ENCODE peak calls at places on chromosome 21, in six cellular contexts. One of them, this sample, is unnamed.
A peak's percentile ranks its signal among the peaks of the same experiment; 100 is the strongest.

GRCh38 chr21:15788847-15789548 is 59.2 kb downstream of the USP25 start:
- DNase-seq in spleen: no peak
- DNase-seq in tibial artery: no peak
- DNase-seq in pancreas: no peak
- DNase-seq in adrenal gland: no peak
- DNase-seq in heart right ventricle: no peak
- DNase-seq in this sample: no peak

GRCh38 chr21:32322103-32322502 is 23.4 kb downstream of the MRAP start:
- DNase-seq in spleen: no peak
- DNase-seq in tibial artery: no peak
- DNase-seq in pancreas: no peak
- DNase-seq in adrenal gland: no peak
- DNase-seq in heart right ventricle: no peak
- DNase-seq in this sample: no peak

GRCh38 chr21:31731112-31731801 is 661 bp downstream of the SCAF4 start:
- DNase-seq in spleen: peak; percentile 92
- DNase-seq in tibial artery: peak; percentile 74
- DNase-seq in pancreas: peak; percentile 42
- DNase-seq in adrenal gland: peak; percentile 58
- DNase-seq in heart right ventricle: peak; percentile 40
- DNase-seq in this sample: peak; percentile 84

GRCh38 chr21:25862596-25862995 is 127.8 kb downstream of the GABPA start:
- DNase-seq in spleen: no peak
- DNase-seq in tibial artery: no peak
- DNase-seq in pancreas: no peak
- DNase-seq in adrenal gland: no peak
- DNase-seq in heart right ventricle: no peak
- DNase-seq in this sample: peak; percentile 22

GRCh38 chr21:39935716-39936115 is 68.5 kb downstream of the PCP4 start:
- DNase-seq in spleen: no peak
- DNase-seq in tibial artery: no peak
- DNase-seq in pancreas: no peak
- DNase-seq in adrenal gland: no peak
- DNase-seq in heart right ventricle: no peak
- DNase-seq in this sample: no peak

GRCh38 chr21:28280611-28281010 is 712.1 kb downstream of the LTN1 start:
- DNase-seq in spleen: no peak
- DNase-seq in tibial artery: no peak
- DNase-seq in pancreas: no peak
- DNase-seq in adrenal gland: no peak
- DNase-seq in heart right ventricle: no peak
- DNase-seq in this sample: no peak

GRCh38 chr21:30345014-30345413 is 3.4 kb downstream of the KRTAP23-1 start:
- DNase-seq in spleen: no peak
- DNase-seq in tibial artery: no peak
- DNase-seq in pancreas: no peak
- DNase-seq in adrenal gland: no peak
- DNase-seq in heart right ventricle: no peak
- DNase-seq in this sample: no peak

GRCh38 chr21:27132270-27132669 is 165.4 kb upstream of the ADAMTS5 start:
- DNase-seq in spleen: no peak
- DNase-seq in tibial artery: no peak
- DNase-seq in pancreas: no peak
- DNase-seq in adrenal gland: no peak
- DNase-seq in heart right ventricle: no peak
- DNase-seq in this sample: no peak

GRCh38 chr21:26679299-26679698 is 106.2 kb upstream of the CYYR1 start:
- DNase-seq in spleen: no peak
- DNase-seq in tibial artery: no peak
- DNase-seq in pancreas: no peak
- DNase-seq in adrenal gland: no peak
- DNase-seq in heart right ventricle: no peak
- DNase-seq in this sample: no peak

GRCh38 chr21:29080454-29080930 is 7.0 kb upstream of the CCT8 start:
- DNase-seq in spleen: peak; percentile 76
- DNase-seq in tibial artery: no peak
- DNase-seq in pancreas: no peak
- DNase-seq in adrenal gland: peak; percentile 38
- DNase-seq in heart right ventricle: no peak
- DNase-seq in this sample: no peak

GRCh38 chr21:29092102-29092959 is 18.9 kb upstream of the CCT8 start:
- DNase-seq in spleen: no peak
- DNase-seq in tibial artery: no peak
- DNase-seq in pancreas: no peak
- DNase-seq in adrenal gland: peak; percentile 53
- DNase-seq in heart right ventricle: no peak
- DNase-seq in this sample: peak; percentile 46

GRCh38 chr21:26887241-26887640 is 42.0 kb upstream of the ADAMTS1 start:
- DNase-seq in spleen: no peak
- DNase-seq in tibial artery: no peak
- DNase-seq in pancreas: no peak
- DNase-seq in adrenal gland: no peak
- DNase-seq in heart right ventricle: no peak
- DNase-seq in this sample: no peak

GRCh38 chr21:30612132-30612531 is 1.6 kb downstream of the KRTAP6-1 start:
- DNase-seq in spleen: no peak
- DNase-seq in tibial artery: no peak
- DNase-seq in pancreas: no peak
- DNase-seq in adrenal gland: no peak
- DNase-seq in heart right ventricle: no peak
- DNase-seq in this sample: no peak

GRCh38 chr21:26148834-26149354 is 21.7 kb downstream of the APP start:
- DNase-seq in spleen: no peak
- DNase-seq in tibial artery: no peak
- DNase-seq in pancreas: no peak
- DNase-seq in adrenal gland: no peak
- DNase-seq in heart right ventricle: no peak
- DNase-seq in this sample: no peak

GRCh38 chr21:31888936-31889371 is 16.1 kb downstream of the HUNK start:
- DNase-seq in spleen: no peak
- DNase-seq in tibial artery: no peak
- DNase-seq in pancreas: peak; percentile 63
- DNase-seq in adrenal gland: no peak
- DNase-seq in heart right ventricle: no peak
- DNase-seq in this sample: peak; percentile 54

GRCh38 chr21:28554660-28555475 is 437.8 kb downstream of the LTN1 start:
- DNase-seq in spleen: no peak
- DNase-seq in tibial artery: no peak
- DNase-seq in pancreas: no peak
- DNase-seq in adrenal gland: no peak
- DNase-seq in heart right ventricle: no peak
- DNase-seq in this sample: no peak

GRCh38 chr21:14548751-14549150 is 2.6 kb upstream of the SAMSN1 start:
- DNase-seq in spleen: no peak
- DNase-seq in tibial artery: no peak
- DNase-seq in pancreas: no peak
- DNase-seq in adrenal gland: no peak
- DNase-seq in heart right ventricle: no peak
- DNase-seq in this sample: no peak
- H3K27ac ChIP-seq in spleen: peak overlapping the region; percentile 74
- H3K27ac ChIP-seq in tibial artery: no peak overlapping the region
- H3K27ac ChIP-seq in pancreas: no peak overlapping the region
- H3K27ac ChIP-seq in adrenal gland: no peak overlapping the region
- H3K27ac ChIP-seq in heart right ventricle: no peak overlapping the region
- H3K27ac ChIP-seq in this sample: no peak overlapping the region

DNA sequence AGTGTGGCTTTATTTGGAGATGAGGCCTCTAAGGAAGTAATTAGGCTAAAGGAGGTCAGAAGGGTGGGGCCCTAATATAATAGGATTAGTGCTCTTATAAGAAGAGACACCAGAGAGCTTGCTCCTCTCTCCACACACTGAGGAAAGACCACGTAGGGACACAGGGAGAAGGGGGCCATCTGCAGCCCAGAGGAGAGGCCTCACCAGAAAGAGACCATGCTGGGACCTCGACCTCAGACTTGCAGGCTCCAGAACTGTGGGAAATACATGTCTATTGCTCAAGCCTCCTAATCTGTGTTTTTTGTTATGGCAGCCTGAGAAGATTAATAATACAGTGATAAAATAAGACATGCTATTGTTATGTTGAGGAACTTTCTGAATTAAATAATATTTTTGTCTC is 8.3 kb downstream of the RCAN1 start:
- DNase-seq in spleen: no peak
- DNase-seq in tibial artery: no peak
- DNase-seq in pancreas: no peak
- DNase-seq in adrenal gland: no peak
- DNase-seq in heart right ventricle: no peak
- DNase-seq in this sample: no peak
- H3K27ac ChIP-seq in spleen: no peak overlapping the region
- H3K27ac ChIP-seq in tibial artery: no peak overlapping the region
- H3K27ac ChIP-seq in pancreas: no peak overlapping the region
- H3K27ac ChIP-seq in adrenal gland: no peak overlapping the region
- H3K27ac ChIP-seq in heart right ventricle: no peak overlapping the region
- H3K27ac ChIP-seq in this sample: no peak overlapping the region

DNA sequence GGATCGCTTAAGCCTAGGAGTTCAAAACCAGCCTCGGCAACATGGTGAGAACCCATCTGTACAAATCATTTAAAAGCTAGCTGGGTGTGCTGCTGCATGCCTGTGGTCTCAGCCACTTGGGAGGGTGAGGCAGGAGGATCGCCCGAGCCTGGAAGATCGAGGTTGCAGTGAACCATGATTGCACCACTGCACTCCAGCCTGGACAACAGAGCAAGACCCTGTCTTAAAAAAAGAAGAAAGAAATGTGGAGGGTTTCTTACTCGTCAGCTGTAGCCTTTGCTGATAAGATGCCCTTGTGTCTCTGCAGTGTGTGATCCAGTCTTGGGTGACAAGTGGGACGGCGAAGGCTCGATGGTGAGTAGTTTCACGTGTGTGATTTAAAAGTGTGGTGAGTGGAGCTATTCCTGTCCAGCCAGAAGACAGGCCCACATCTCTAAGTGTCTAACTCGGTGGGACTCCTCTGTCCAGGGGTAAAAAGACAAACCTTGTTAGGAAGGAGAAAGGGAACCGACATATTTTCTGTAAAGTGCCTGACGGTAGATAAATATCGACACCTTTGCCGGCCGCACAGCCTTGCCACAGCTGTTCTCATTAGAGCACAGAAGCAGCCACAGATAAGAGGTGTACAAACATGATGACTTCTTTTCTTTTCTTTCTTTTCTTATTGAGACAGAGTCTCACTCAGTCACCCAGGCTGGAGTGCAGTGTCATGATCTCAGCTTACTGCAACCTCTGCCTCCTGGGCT is 27.0 kb downstream of the PDXK start:
- DNase-seq in spleen: no peak
- DNase-seq in tibial artery: no peak
- DNase-seq in pancreas: no peak
- DNase-seq in adrenal gland: no peak
- DNase-seq in heart right ventricle: no peak
- DNase-seq in this sample: no peak
- H3K27ac ChIP-seq in spleen: no peak overlapping the region
- H3K27ac ChIP-seq in tibial artery: no peak overlapping the region
- H3K27ac ChIP-seq in pancreas: no peak overlapping the region
- H3K27ac ChIP-seq in adrenal gland: no peak overlapping the region
- H3K27ac ChIP-seq in heart right ventricle: no peak overlapping the region
- H3K27ac ChIP-seq in this sample: no peak overlapping the region

DNA sequence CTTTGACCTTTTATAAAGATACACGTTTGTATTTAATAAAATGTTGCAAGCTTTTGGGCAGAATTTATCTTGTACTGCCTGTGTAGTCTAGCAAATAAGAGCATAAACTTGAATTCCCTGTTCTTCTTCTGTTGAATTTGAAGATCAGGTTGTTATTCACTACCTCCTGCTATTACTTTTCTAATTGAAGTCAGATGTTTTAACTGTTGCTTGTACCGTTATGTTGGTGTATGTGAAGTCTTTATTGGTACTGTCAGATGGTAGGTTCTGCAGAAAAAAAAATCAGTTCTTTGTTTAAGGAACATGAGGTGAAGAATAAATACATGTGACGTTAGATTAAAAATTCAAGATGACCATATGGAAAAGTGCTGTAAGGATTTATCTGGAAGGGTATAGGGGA is 69.1 kb downstream of the DYRK1A start:
- DNase-seq in spleen: no peak
- DNase-seq in tibial artery: no peak
- DNase-seq in pancreas: no peak
- DNase-seq in adrenal gland: no peak
- DNase-seq in heart right ventricle: no peak
- DNase-seq in this sample: no peak
- H3K27ac ChIP-seq in spleen: no peak overlapping the region
- H3K27ac ChIP-seq in tibial artery: no peak overlapping the region
- H3K27ac ChIP-seq in pancreas: no peak overlapping the region
- H3K27ac ChIP-seq in adrenal gland: peak overlapping the region; percentile 42
- H3K27ac ChIP-seq in heart right ventricle: no peak overlapping the region
- H3K27ac ChIP-seq in this sample: no peak overlapping the region

GRCh38 chr21:42309753-42310213 is 5.4 kb downstream of the TFF3 start:
- DNase-seq in spleen: peak; percentile 90
- DNase-seq in tibial artery: no peak
- DNase-seq in pancreas: no peak
- DNase-seq in adrenal gland: peak; percentile 69
- DNase-seq in heart right ventricle: peak; percentile 50
- DNase-seq in this sample: peak; percentile 54
- H3K27ac ChIP-seq in spleen: no peak overlapping the region
- H3K27ac ChIP-seq in tibial artery: no peak overlapping the region
- H3K27ac ChIP-seq in pancreas: no peak overlapping the region
- H3K27ac ChIP-seq in adrenal gland: no peak overlapping the region
- H3K27ac ChIP-seq in heart right ventricle: no peak overlapping the region
- H3K27ac ChIP-seq in this sample: no peak overlapping the region

GRCh38 chr21:45404726-45405270 is at the start of gene COL18A1:
- DNase-seq in spleen: peak; percentile 80
- DNase-seq in tibial artery: peak; percentile 89
- DNase-seq in pancreas: peak; percentile 62
- DNase-seq in adrenal gland: peak; percentile 81
- DNase-seq in heart right ventricle: peak; percentile 82
- DNase-seq in this sample: no peak
- H3K27ac ChIP-seq in spleen: peak within 1 kb of the TSS; percentile 44
- H3K27ac ChIP-seq in tibial artery: peak within 1 kb of the TSS; percentile 98
- H3K27ac ChIP-seq in pancreas: peak within 1 kb of the TSS; percentile 87
- H3K27ac ChIP-seq in adrenal gland: peak within 1 kb of the TSS; percentile 96
- H3K27ac ChIP-seq in heart right ventricle: peak within 1 kb of the TSS; percentile 84
- H3K27ac ChIP-seq in this sample: peak within 1 kb of the TSS; percentile 78

DNA sequence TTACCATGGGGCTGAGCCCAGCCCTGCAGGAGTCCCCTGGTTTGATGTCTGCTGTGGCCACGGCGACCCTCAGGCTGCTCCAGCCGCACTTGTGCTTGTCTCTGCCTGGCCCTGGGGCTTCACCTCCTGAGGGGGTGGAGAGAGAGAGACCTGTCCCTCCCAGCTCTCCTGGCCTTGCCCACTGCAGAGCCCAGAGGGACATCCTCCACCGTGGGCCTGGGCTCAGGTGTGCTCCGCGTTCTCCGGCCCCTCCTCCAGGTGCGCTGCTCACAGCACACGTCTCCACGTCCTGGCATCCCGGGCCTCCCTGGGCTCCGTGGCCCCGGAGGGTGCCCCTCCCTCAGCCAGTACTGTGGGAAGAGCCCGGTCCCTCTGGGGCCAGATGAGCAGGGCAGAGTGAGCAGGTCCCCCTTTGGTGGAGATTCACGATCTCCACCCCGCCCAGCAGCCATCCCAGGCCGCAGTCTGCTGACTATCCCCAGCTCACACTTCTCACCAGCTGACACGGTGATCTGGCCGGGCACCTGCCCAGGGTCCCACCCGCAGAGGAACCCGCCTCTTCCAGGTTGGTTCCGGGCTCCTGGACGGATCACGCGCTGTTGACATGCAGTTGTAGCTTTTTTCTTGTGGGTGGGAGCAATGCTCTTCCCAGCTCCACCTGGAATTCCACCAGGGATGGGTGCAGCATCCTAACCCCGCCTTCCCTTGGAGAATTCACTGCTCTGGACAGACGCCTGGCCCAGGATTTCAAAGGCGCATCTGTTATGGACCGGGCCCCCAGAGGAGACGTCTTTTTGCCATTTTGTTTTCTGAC is 41.8 kb upstream of the POFUT2 start:
- DNase-seq in spleen: peak; percentile 61
- DNase-seq in tibial artery: peak; percentile 67
- DNase-seq in pancreas: peak; percentile 67
- DNase-seq in adrenal gland: no peak
- DNase-seq in heart right ventricle: no peak
- DNase-seq in this sample: peak; percentile 24
- H3K27ac ChIP-seq in spleen: no peak overlapping the region
- H3K27ac ChIP-seq in tibial artery: peak overlapping the region; percentile 62
- H3K27ac ChIP-seq in pancreas: peak overlapping the region; percentile 90
- H3K27ac ChIP-seq in adrenal gland: no peak overlapping the region
- H3K27ac ChIP-seq in heart right ventricle: no peak overlapping the region
- H3K27ac ChIP-seq in this sample: no peak overlapping the region

GRCh38 chr21:45032332-45032731 is 42.0 kb upstream of the ADARB1 start:
- DNase-seq in spleen: no peak
- DNase-seq in tibial artery: peak; percentile 75
- DNase-seq in pancreas: no peak
- DNase-seq in adrenal gland: no peak
- DNase-seq in heart right ventricle: no peak
- DNase-seq in this sample: no peak
- H3K27ac ChIP-seq in spleen: no peak overlapping the region
- H3K27ac ChIP-seq in tibial artery: peak overlapping the region; percentile 98
- H3K27ac ChIP-seq in pancreas: no peak overlapping the region
- H3K27ac ChIP-seq in adrenal gland: peak overlapping the region; percentile 70
- H3K27ac ChIP-seq in heart right ventricle: no peak overlapping the region
- H3K27ac ChIP-seq in this sample: no peak overlapping the region